ENCODE peak calls at places on chromosomes 6 and 20, in seven cellular contexts. U is occipital lobe; D is posterior cingulate gyrus; M is GOT3; F is stimulated activated CD4-positive, alpha-beta T cell treated with anti-CD3 and anti-CD28 coated beads, Interleukin-1b, Interleukin-23, amount 100 ng/mL, for 24 hours; I is H54; H is iPS-NIHi11. O is an unnamed sample.

GRCh38 chr6:108559884-108560462 is 744 bp upstream of the FOXO3 start:
- DNase-seq in M (no peak), F (no peak), U (peak), H (peak), I (no peak), D (no peak), O (no peak)

GRCh38 chr20:52972190-52972937 is at the start of gene TSHZ2:
- DNase-seq in F (peak), H (peak), M (peak), D (no peak), I (peak), U (peak), O (no peak)

GRCh38 chr20:56487216-56487615 is 18.8 kb downstream of the RTF2 start:
- DNase-seq in D (no peak), U (no peak), M (no peak), I (no peak), F (no peak), H (no peak), O (no peak)

GRCh38 chr6:118252474-118252873 is 295.6 kb upstream of the PLN start:
- DNase-seq in D (no peak), M (no peak), U (no peak), H (no peak), I (no peak), F (no peak), O (no peak)

GRCh38 chr6:52724406-52725121 is 38.7 kb downstream of the GSTA2 start:
- DNase-seq in D (peak), F (peak), M (peak), U (peak), H (peak), I (peak), O (no peak)

GRCh38 chr6:8435093-8435844 is at the start of gene SLC35B3:
- DNase-seq in D (peak), F (peak), I (peak), H (peak), M (peak), U (peak), O (peak)

GRCh38 chr6:170066679-170067078 is 224.2 kb downstream of the DLL1 start:
- DNase-seq in F (no peak), D (peak), M (no peak), H (no peak), I (no peak), U (no peak), O (no peak)

GRCh38 chr20:61765081-61765870 is 300.4 kb downstream of the TAF4 start:
- DNase-seq in I (no peak), D (no peak), M (no peak), H (no peak), F (no peak), U (no peak), O (no peak)

GRCh38 chr6:24868765-24869164 is 67.0 kb downstream of the RIPOR2 start:
- DNase-seq in U (no peak), I (no peak), D (no peak), F (no peak), H (no peak), M (no peak), O (no peak)

GRCh38 chr6:90219168-90219985 is 77.3 kb downstream of the BACH2 start:
- DNase-seq in H (peak), M (no peak), D (no peak), F (no peak), I (no peak), U (peak), O (peak)

GRCh38 chr6:31806470-31807272 is at the start of gene LSM2:
- DNase-seq in D (peak), F (peak), I (peak), H (peak), U (peak), M (peak), O (peak)

GRCh38 chr6:151551223-151551857 is 57.5 kb downstream of the CCDC170 start:
- DNase-seq in D (no peak), M (no peak), F (no peak), H (no peak), I (no peak), U (no peak), O (no peak)

GRCh38 chr6:5462856-5463255 is 201.5 kb downstream of the FARS2 start:
- DNase-seq in D (no peak), U (no peak), H (no peak), F (no peak), I (no peak), M (no peak), O (no peak)

GRCh38 chr6:118215269-118215668 is 308.2 kb downstream of the SLC35F1 start:
- DNase-seq in F (no peak), D (no peak), I (no peak), U (no peak), M (no peak), H (no peak), O (no peak)

GRCh38 chr6:46269447-46270229 is 98.9 kb upstream of the ENPP5 start:
- DNase-seq in M (no peak), I (no peak), D (peak), U (no peak), F (no peak), H (no peak), O (peak)

GRCh38 chr20:8304124-8304800 is 172.2 kb downstream of the PLCB1 start:
- DNase-seq in F (no peak), H (no peak), M (no peak), I (no peak), D (no peak), U (no peak), O (no peak)

GRCh38 chr6:19137419-19138035 is 699.6 kb upstream of the ID4 start:
- DNase-seq in M (no peak), U (no peak), I (no peak), D (no peak), F (no peak), H (no peak), O (no peak)

GRCh38 chr6:123565529-123565928 is 71.2 kb downstream of the TRDN start:
- DNase-seq in D (no peak), U (no peak), M (no peak), I (no peak), H (no peak), F (no peak), O (no peak)

GRCh38 chr6:157561037-157561790 is 180.2 kb downstream of the ZDHHC14 start:
- DNase-seq in U (no peak), D (no peak), F (no peak), M (no peak), I (no peak), H (no peak), O (no peak)

GRCh38 chr20:21352703-21353102 is 44.6 kb downstream of the NKX2-4 start:
- DNase-seq in H (no peak), D (no peak), F (no peak), U (no peak), I (no peak), M (no peak), O (no peak)

GRCh38 chr6:110492584-110492983 is 16.2 kb upstream of the SLC22A16 start:
- DNase-seq in U (no peak), F (no peak), M (no peak), D (no peak), I (no peak), H (no peak), O (no peak)

GRCh38 chr6:30685157-30685976 is 1.1 kb downstream of the PPP1R18 start:
- DNase-seq in F (no peak), H (peak), M (no peak), I (no peak), D (no peak), U (no peak), O (no peak)

GRCh38 chr6:13194852-13195251 is 133.5 kb downstream of the TBC1D7 start:
- DNase-seq in I (peak), H (peak), U (no peak), D (peak), F (no peak), M (no peak), O (peak)

GRCh38 chr6:52724041-52724405 is 39.3 kb downstream of the GSTA2 start:
- DNase-seq in H (no peak), U (no peak), I (peak), D (no peak), M (no peak), F (no peak), O (no peak)

GRCh38 chr20:58553841-58554240 is 38.6 kb upstream of the APCDD1L start:
- DNase-seq in I (no peak), D (no peak), F (no peak), H (no peak), U (no peak), M (no peak), O (no peak)

GRCh38 chr20:1462001-1462400 is 4.6 kb downstream of the NSFL1C start:
- DNase-seq in M (no peak), I (no peak), U (no peak), H (no peak), F (no peak), D (no peak), O (no peak)

GRCh38 chr6:12185081-12185673 is 105.0 kb upstream of the EDN1 start:
- DNase-seq in H (no peak), F (no peak), U (no peak), I (no peak), D (no peak), M (no peak), O (no peak)

GRCh38 chr6:20534906-20535305 is 649 bp downstream of the CDKAL1 start:
- DNase-seq in I (no peak), D (no peak), M (no peak), H (no peak), U (no peak), F (no peak), O (no peak)

GRCh38 chr6:22807818-22808217 is 238.5 kb downstream of the HDGFL1 start:
- DNase-seq in H (no peak), D (no peak), M (no peak), U (no peak), F (no peak), I (no peak), O (no peak)